ENCODE peak calls at places on chromosomes 6 and 20, in five cellular contexts. One of them, this sample, is unnamed.

GRCh38 chr6:136753624-136754023 is 38.7 kb downstream of the MAP3K5 start:
- DNase-seq in BJ: no peak
- DNase-seq in GM23338: peak
- DNase-seq in HFF-Myc: no peak
- DNase-seq in kidney: no peak
- DNase-seq in this sample: no peak

GRCh38 chr20:4711511-4711910 is 10.2 kb upstream of the PRND start:
- DNase-seq in BJ: no peak
- DNase-seq in GM23338: no peak
- DNase-seq in HFF-Myc: no peak
- DNase-seq in kidney: no peak
- DNase-seq in this sample: no peak

GRCh38 chr20:25571817-25572216 is 13.5 kb downstream of the NINL start:
- DNase-seq in BJ: no peak
- DNase-seq in GM23338: no peak
- DNase-seq in HFF-Myc: no peak
- DNase-seq in kidney: no peak
- DNase-seq in this sample: no peak

GRCh38 chr6:11592289-11592906 is 54.8 kb downstream of the TMEM170B start:
- DNase-seq in BJ: no peak
- DNase-seq in GM23338: no peak
- DNase-seq in HFF-Myc: no peak
- DNase-seq in kidney: no peak
- DNase-seq in this sample: peak

GRCh38 chr20:43331911-43332310 is 125.8 kb upstream of the SRSF6 start:
- DNase-seq in BJ: no peak
- DNase-seq in GM23338: no peak
- DNase-seq in HFF-Myc: no peak
- DNase-seq in kidney: no peak
- DNase-seq in this sample: peak

GRCh38 chr6:22214314-22214713 is 82.5 kb downstream of the PRL start:
- DNase-seq in BJ: no peak
- DNase-seq in GM23338: no peak
- DNase-seq in HFF-Myc: no peak
- DNase-seq in kidney: no peak
- DNase-seq in this sample: no peak

GRCh38 chr6:150470131-150470530 is 101.3 kb downstream of the IYD start:
- DNase-seq in BJ: no peak
- DNase-seq in GM23338: no peak
- DNase-seq in HFF-Myc: no peak
- DNase-seq in kidney: no peak
- DNase-seq in this sample: no peak

GRCh38 chr6:114281496-114281895 is 61.3 kb downstream of the HS3ST5 start:
- DNase-seq in BJ: no peak
- DNase-seq in GM23338: peak
- DNase-seq in HFF-Myc: no peak
- DNase-seq in kidney: no peak
- DNase-seq in this sample: no peak

GRCh38 chr20:57662313-57663240 is 42.4 kb upstream of the ZBP1 start:
- DNase-seq in BJ: no peak
- DNase-seq in GM23338: no peak
- DNase-seq in HFF-Myc: no peak
- DNase-seq in kidney: peak
- DNase-seq in this sample: no peak

DNA sequence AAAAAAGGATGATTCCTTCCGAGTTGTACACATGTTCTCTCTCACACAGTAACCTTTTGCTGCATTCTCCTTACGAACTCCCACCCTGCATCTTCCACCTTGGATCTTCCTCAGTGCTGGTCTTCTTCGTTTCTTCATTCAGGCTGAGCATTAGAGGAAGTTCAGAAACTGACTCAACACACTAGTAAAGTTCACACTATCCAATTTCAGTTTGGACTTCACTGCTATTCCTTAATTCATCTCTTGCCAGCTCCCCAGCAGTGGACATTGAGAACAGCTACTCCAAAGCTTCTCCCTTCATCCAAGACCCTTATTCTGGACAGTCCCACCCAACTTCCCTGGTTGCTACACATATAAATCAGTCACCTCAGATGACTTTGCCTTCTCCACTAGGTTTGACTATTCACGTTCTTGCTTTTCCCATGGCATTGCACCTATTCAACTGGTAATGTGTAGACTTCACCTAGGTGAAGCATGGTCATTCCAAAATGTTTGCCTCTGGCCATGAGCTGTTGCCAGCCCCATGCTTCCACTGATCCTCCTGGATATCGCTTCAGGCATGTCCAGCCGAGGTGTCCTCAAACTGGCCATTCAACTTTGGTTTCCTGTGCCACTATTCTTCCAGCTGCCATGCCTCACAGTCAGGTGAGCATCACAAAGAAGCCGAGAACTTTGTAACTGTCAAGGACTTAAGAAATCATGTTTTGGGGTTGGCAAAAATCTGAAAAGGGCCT is 103.9 kb upstream of the EMILIN3 start:
- DNase-seq in BJ: no peak
- DNase-seq in GM23338: no peak
- DNase-seq in HFF-Myc: no peak
- DNase-seq in kidney: no peak
- DNase-seq in this sample: no peak
- TF ChIP-seq CTCF in BJ: no peak
- TF ChIP-seq CTCF in GM23338: no peak
- TF ChIP-seq CTCF in HFF-Myc: no peak
- TF ChIP-seq CTCF in kidney: no peak
- TF ChIP-seq CTCF in this sample: no peak

GRCh38 chr6:118896339-118897136 is 2.6 kb downstream of the ASF1A start:
- DNase-seq in BJ: no peak
- DNase-seq in GM23338: peak
- DNase-seq in HFF-Myc: no peak
- DNase-seq in kidney: no peak
- DNase-seq in this sample: peak
- H3K4me3 ChIP-seq in BJ: no peak
- H3K4me3 ChIP-seq in GM23338: peak
- H3K4me3 ChIP-seq in HFF-Myc: peak
- H3K4me3 ChIP-seq in kidney: no peak
- H3K4me3 ChIP-seq in this sample: peak

DNA sequence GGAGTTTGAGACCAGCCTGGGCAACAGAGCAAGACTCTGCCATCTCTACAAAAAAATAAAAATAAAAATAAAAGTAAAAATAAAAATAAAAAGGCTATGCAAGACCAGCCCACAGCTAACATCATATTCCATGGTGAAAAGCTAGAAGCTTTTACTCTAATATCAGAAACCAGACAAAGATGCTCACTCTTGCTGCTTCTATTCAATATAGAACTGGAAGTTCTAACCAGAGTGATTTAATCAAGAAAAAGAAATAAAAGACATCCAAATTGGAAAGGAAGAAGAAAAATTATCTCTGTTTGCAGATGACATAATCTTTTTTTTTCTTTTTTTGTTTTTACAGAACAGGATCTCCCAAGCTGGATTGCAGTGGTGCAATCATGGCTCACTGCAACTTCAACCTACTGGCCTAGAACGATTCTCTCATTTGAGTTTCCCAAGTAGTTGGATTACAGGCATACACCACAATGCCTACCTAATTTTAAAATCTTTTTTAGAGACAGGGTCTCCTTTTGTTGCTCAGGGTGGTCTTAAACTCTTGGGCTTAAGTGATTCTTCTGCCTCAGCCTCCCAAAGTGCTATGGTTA is 100.7 kb upstream of the JAG1 start:
- DNase-seq in BJ: no peak
- DNase-seq in GM23338: no peak
- DNase-seq in HFF-Myc: no peak
- DNase-seq in kidney: no peak
- DNase-seq in this sample: no peak
- TF ChIP-seq CTCF in BJ: no peak
- TF ChIP-seq CTCF in GM23338: no peak
- TF ChIP-seq CTCF in HFF-Myc: no peak
- TF ChIP-seq CTCF in kidney: no peak
- TF ChIP-seq CTCF in this sample: no peak

GRCh38 chr6:67175091-67175490 is 1460.0 kb upstream of the ADGRB3 start:
- DNase-seq in BJ: no peak
- DNase-seq in GM23338: no peak
- DNase-seq in HFF-Myc: no peak
- DNase-seq in kidney: no peak
- DNase-seq in this sample: no peak
- H3K4me3 ChIP-seq in BJ: no peak
- H3K4me3 ChIP-seq in GM23338: no peak
- H3K4me3 ChIP-seq in HFF-Myc: no peak
- H3K4me3 ChIP-seq in kidney: no peak
- H3K4me3 ChIP-seq in this sample: no peak

GRCh38 chr6:168072730-168073129 is 6.3 kb downstream of the FRMD1 start:
- DNase-seq in BJ: no peak
- DNase-seq in GM23338: no peak
- DNase-seq in HFF-Myc: no peak
- DNase-seq in kidney: no peak
- DNase-seq in this sample: no peak

GRCh38 chr6:168073937-168074730 is 4.9 kb downstream of the FRMD1 start:
- DNase-seq in BJ: no peak
- DNase-seq in GM23338: no peak
- DNase-seq in HFF-Myc: no peak
- DNase-seq in kidney: no peak
- DNase-seq in this sample: no peak

GRCh38 chr6:168070804-168071203 is 8.2 kb downstream of the FRMD1 start:
- DNase-seq in BJ: no peak
- DNase-seq in GM23338: no peak
- DNase-seq in HFF-Myc: no peak
- DNase-seq in kidney: no peak
- DNase-seq in this sample: no peak

GRCh38 chr6:168072266-168072665 is 6.7 kb downstream of the FRMD1 start:
- DNase-seq in BJ: no peak
- DNase-seq in GM23338: no peak
- DNase-seq in HFF-Myc: no peak
- DNase-seq in kidney: no peak
- DNase-seq in this sample: no peak

GRCh38 chr6:168071620-168072019 is 7.4 kb downstream of the FRMD1 start:
- DNase-seq in BJ: no peak
- DNase-seq in GM23338: peak
- DNase-seq in HFF-Myc: no peak
- DNase-seq in kidney: no peak
- DNase-seq in this sample: no peak
- TF ChIP-seq CTCF in BJ: no peak
- TF ChIP-seq CTCF in GM23338: peak
- TF ChIP-seq CTCF in HFF-Myc: no peak
- TF ChIP-seq CTCF in kidney: no peak
- TF ChIP-seq CTCF in this sample: no peak

DNA sequence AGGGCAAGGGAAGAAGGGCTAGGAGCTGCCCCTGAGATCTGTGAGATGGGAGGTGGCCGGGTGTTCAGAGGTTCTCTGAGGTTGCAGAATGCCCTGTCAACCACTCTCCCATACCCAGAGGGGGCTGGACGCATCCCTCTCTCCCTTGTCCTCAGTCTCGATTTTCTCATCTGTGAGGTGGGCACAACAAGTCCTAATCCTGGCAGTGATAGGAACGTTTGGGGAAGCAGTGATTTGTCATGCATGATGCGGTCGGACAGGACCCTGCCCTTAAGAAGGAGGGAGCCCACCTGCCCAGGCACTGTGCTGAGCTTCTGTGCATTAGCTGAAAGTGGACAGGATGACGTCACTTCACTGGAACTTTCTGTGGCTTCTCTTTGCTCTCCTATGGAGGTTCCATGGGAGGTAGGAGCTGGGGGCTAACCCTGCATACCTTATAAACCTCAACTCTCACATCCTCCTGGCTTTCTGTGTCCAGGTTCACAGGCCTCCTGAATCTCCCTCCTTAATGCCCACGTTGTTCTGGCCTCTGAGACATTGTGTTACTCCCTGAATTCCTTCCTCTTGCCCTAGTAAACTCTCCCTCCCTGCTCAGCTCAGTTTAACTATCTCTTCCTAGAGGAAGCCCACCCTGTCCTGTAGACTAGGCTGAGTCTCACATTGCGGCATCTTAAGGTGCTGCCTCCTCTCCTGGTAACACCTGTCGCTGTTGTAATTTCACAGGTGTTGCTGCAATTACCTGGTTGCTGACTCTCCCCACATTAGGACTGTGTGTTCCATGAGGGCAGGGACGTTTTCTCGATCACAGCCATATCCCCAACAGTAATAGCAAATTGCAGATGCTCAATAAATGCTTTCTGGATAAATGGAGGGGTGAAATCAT is 30.1 kb upstream of the CSNK2A1 start:
- DNase-seq in BJ: no peak
- DNase-seq in GM23338: no peak
- DNase-seq in HFF-Myc: no peak
- DNase-seq in kidney: no peak
- DNase-seq in this sample: no peak
- H3K4me3 ChIP-seq in BJ: no peak
- H3K4me3 ChIP-seq in GM23338: no peak
- H3K4me3 ChIP-seq in HFF-Myc: no peak
- H3K4me3 ChIP-seq in kidney: no peak
- H3K4me3 ChIP-seq in this sample: no peak

GRCh38 chr20:54559890-54560289 is 84.5 kb downstream of the DOK5 start:
- DNase-seq in BJ: no peak
- DNase-seq in GM23338: no peak
- DNase-seq in HFF-Myc: no peak
- DNase-seq in kidney: no peak
- DNase-seq in this sample: peak

GRCh38 chr20:54554006-54554405 is 78.6 kb downstream of the DOK5 start:
- DNase-seq in BJ: no peak
- DNase-seq in GM23338: no peak
- DNase-seq in HFF-Myc: no peak
- DNase-seq in kidney: no peak
- DNase-seq in this sample: no peak

GRCh38 chr20:54555150-54555549 is 79.8 kb downstream of the DOK5 start:
- DNase-seq in BJ: no peak
- DNase-seq in GM23338: peak
- DNase-seq in HFF-Myc: no peak
- DNase-seq in kidney: no peak
- DNase-seq in this sample: no peak

GRCh38 chr20:54557836-54558590 is 82.6 kb downstream of the DOK5 start:
- DNase-seq in BJ: no peak
- DNase-seq in GM23338: no peak
- DNase-seq in HFF-Myc: no peak
- DNase-seq in kidney: no peak
- DNase-seq in this sample: peak

GRCh38 chr20:54556406-54556805 is 81.0 kb downstream of the DOK5 start:
- DNase-seq in BJ: no peak
- DNase-seq in GM23338: no peak
- DNase-seq in HFF-Myc: no peak
- DNase-seq in kidney: no peak
- DNase-seq in this sample: no peak
- TF ChIP-seq CTCF in BJ: no peak
- TF ChIP-seq CTCF in GM23338: no peak
- TF ChIP-seq CTCF in HFF-Myc: no peak
- TF ChIP-seq CTCF in kidney: no peak
- TF ChIP-seq CTCF in this sample: no peak

GRCh38 chr6:108566406-108566805 is 5.7 kb downstream of the FOXO3 start:
- DNase-seq in BJ: no peak
- DNase-seq in GM23338: no peak
- DNase-seq in HFF-Myc: no peak
- DNase-seq in kidney: no peak
- DNase-seq in this sample: no peak
- H3K4me3 ChIP-seq in BJ: no peak
- H3K4me3 ChIP-seq in GM23338: no peak
- H3K4me3 ChIP-seq in HFF-Myc: no peak
- H3K4me3 ChIP-seq in kidney: peak
- H3K4me3 ChIP-seq in this sample: peak

GRCh38 chr6:29792123-29793035 is 35.2 kb upstream of the HLA-G start:
- DNase-seq in BJ: no peak
- DNase-seq in GM23338: peak
- DNase-seq in HFF-Myc: no peak
- DNase-seq in kidney: peak
- DNase-seq in this sample: peak
- TF ChIP-seq CTCF in BJ: peak
- TF ChIP-seq CTCF in GM23338: no peak
- TF ChIP-seq CTCF in HFF-Myc: peak
- TF ChIP-seq CTCF in kidney: peak
- TF ChIP-seq CTCF in this sample: peak

GRCh38 chr6:16063580-16063979 is 65.3 kb upstream of the MYLIP start:
- DNase-seq in BJ: no peak
- DNase-seq in GM23338: no peak
- DNase-seq in HFF-Myc: no peak
- DNase-seq in kidney: no peak
- DNase-seq in this sample: no peak
- H3K4me3 ChIP-seq in BJ: no peak
- H3K4me3 ChIP-seq in GM23338: no peak
- H3K4me3 ChIP-seq in HFF-Myc: no peak
- H3K4me3 ChIP-seq in kidney: no peak
- H3K4me3 ChIP-seq in this sample: no peak

This sample was measured in fibroblast of the aortic adventitia.